ENCODE peak calls at places on chromosomes 13 and 19, in eight cellular contexts. X is PC-3, H is upper lobe of right lung, T is ascending aorta, L is AG10803, Y is small intestine, I is H1, D is pancreas. V is an unnamed sample.

GRCh38 chr13:35881360-35881759 is 249.8 kb downstream of the DCLK1 start:
- DNase-seq in X (no peak), H (no peak), T (no peak), L (peak), Y (no peak), I (no peak), D (no peak), V (no peak)

GRCh38 chr13:98173431-98173921 is 3.6 kb downstream of the RNF113B start:
- DNase-seq in X (peak), H (no peak), T (no peak), L (peak), Y (no peak), I (no peak), D (no peak), V (no peak)

GRCh38 chr13:111396457-111396856 is 76.0 kb downstream of the TEX29 start:
- DNase-seq in X (no peak), H (no peak), T (no peak), L (no peak), Y (no peak), I (no peak), D (no peak), V (no peak)

GRCh38 chr19:45632468-45633196 is 6.6 kb downstream of the EML2 start:
- DNase-seq in X (peak), H (peak), T (no peak), L (peak), Y (peak), I (no peak), D (no peak), V (no peak)

GRCh38 chr13:27997904-27998522 is 9.5 kb upstream of the URAD start:
- DNase-seq in X (peak), H (peak), T (no peak), L (peak), Y (peak), I (no peak), D (no peak), V (no peak)

GRCh38 chr13:57820924-57821323 is 189.4 kb downstream of the PCDH17 start:
- DNase-seq in X (no peak), H (no peak), T (no peak), L (no peak), Y (no peak), I (no peak), D (no peak), V (no peak)

GRCh38 chr13:99796175-99796819 is 175.3 kb downstream of the ZIC5 start:
- DNase-seq in X (peak), H (no peak), T (no peak), L (peak), Y (no peak), I (no peak), D (no peak), V (no peak)

GRCh38 chr19:33171916-33172359 is 22.2 kb upstream of the LRP3 start:
- DNase-seq in X (peak), H (no peak), T (no peak), L (peak), Y (no peak), I (no peak), D (no peak), V (no peak)

GRCh38 chr19:44635581-44636438 is 7.9 kb upstream of the PVR start:
- DNase-seq in X (peak), H (no peak), T (no peak), L (peak), Y (no peak), I (no peak), D (no peak), V (no peak)

GRCh38 chr13:23433171-23434153 is at the start of gene SACS:
- DNase-seq in X (peak), H (no peak), T (no peak), L (peak), Y (no peak), I (peak), D (no peak), V (no peak)

GRCh38 chr13:104289400-104289799 is 1223.2 kb upstream of the SLC10A2 start:
- DNase-seq in X (peak), H (no peak), T (no peak), L (no peak), Y (no peak), I (no peak), D (no peak), V (no peak)

GRCh38 chr13:97753942-97754670 is 199.4 kb upstream of the IPO5 start:
- DNase-seq in X (no peak), H (no peak), T (no peak), L (no peak), Y (no peak), I (no peak), D (no peak), V (no peak)

GRCh38 chr19:15195381-15195964 is 5.3 kb downstream of the NOTCH3 start:
- DNase-seq in X (peak), H (peak), T (peak), L (peak), Y (no peak), I (no peak), D (peak), V (no peak)

GRCh38 chr19:16834747-16835146 is 5.5 kb downstream of the SIN3B start:
- DNase-seq in X (peak), H (no peak), T (no peak), L (no peak), Y (no peak), I (no peak), D (no peak), V (no peak)

GRCh38 chr13:27797228-27797624 is 4.9 kb downstream of the GSX1 start:
- DNase-seq in X (peak), H (no peak), T (no peak), L (peak), Y (peak), I (no peak), D (no peak), V (no peak)

GRCh38 chr13:46962286-46962941 is 65.6 kb upstream of the HTR2A start:
- DNase-seq in X (peak), H (no peak), T (no peak), L (peak), Y (no peak), I (no peak), D (no peak), V (no peak)

GRCh38 chr19:3389446-3389778 is 23.0 kb downstream of the NFIC start:
- DNase-seq in X (no peak), H (no peak), T (no peak), L (no peak), Y (no peak), I (no peak), D (no peak), V (no peak)

GRCh38 chr19:29590278-29590677 is 15.8 kb upstream of the POP4 start:
- DNase-seq in X (no peak), H (no peak), T (no peak), L (no peak), Y (no peak), I (no peak), D (no peak), V (no peak)

GRCh38 chr19:23415561-23416191 is 20.4 kb upstream of the ZNF91 start:
- DNase-seq in X (no peak), H (peak), T (no peak), L (no peak), Y (peak), I (peak), D (no peak), V (no peak)

GRCh38 chr19:33052352-33052972 is 12.2 kb downstream of the RHPN2 start:
- DNase-seq in X (peak), H (no peak), T (no peak), L (peak), Y (peak), I (no peak), D (no peak), V (no peak)

GRCh38 chr13:42594577-42595571 is 20.9 kb downstream of the TNFSF11 start:
- DNase-seq in X (peak), H (no peak), T (no peak), L (peak), Y (peak), I (no peak), D (no peak), V (no peak)

GRCh38 chr19:18856385-18857126 is 24.8 kb downstream of the UPF1 start:
- DNase-seq in X (peak), H (no peak), T (no peak), L (peak), Y (no peak), I (no peak), D (no peak), V (no peak)

GRCh38 chr13:102729560-102730275 is 34.9 kb upstream of the METTL21C start:
- DNase-seq in X (peak), H (no peak), T (no peak), L (no peak), Y (peak), I (no peak), D (no peak), V (no peak)

GRCh38 chr13:113653264-113654174 is 4.5 kb downstream of the ATP4B start:
- DNase-seq in X (peak), H (peak), T (no peak), L (no peak), Y (no peak), I (no peak), D (no peak), V (no peak)

GRCh38 chr19:23801798-23802197 is 43.1 kb upstream of the ZNF681 start:
- DNase-seq in X (no peak), H (no peak), T (no peak), L (no peak), Y (no peak), I (no peak), D (no peak), V (no peak)

DNA sequence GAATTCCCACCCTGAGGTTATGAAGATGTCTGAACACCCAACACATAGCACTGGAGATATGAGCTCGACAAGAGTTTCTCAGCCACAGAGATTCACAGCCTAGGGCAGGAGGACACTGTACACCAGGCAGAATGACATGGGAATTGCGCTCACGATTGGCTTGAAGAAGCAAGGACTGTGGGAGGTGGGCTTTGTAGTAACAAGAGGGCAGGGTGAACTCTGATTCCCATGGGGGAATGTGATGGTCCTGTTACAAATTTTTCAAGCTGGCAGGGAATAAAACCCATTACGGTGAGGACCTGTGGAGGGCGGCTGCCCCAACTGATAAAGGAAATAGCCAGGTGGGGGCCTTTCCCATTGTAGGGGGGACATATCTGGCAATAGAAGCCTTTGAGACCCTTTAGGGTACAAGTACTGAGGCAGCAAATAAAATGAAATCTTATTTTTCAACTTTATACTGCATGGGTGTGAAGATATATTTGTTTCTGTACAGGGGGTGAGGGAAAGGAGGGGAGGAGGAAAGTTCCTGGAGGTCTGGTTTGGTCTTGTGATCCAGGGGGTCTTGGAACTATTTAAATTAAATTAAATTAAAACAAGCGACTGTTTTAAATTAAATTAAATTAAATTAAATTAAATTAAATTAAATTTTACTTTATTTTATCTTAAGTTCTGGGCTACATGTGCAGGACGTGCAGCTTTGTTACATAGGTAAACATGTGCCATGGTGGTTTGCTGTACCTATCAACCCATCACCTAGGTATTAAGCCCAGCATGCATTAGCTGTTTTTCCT is 7.0 kb downstream of the KLK3 start:
- DNase-seq in X (no peak), H (no peak), T (no peak), L (no peak), Y (no peak), I (no peak), D (no peak), V (no peak)
- H3K4me3 ChIP-seq in X (no peak), H (no peak), T (no peak), L (no peak), Y (no peak), I (no peak), D (no peak), V (no peak)

GRCh38 chr19:21789761-21790160 is 22.4 kb upstream of the ZNF100 start:
- DNase-seq in X (no peak), H (no peak), T (no peak), L (no peak), Y (no peak), I (no peak), D (no peak), V (no peak)

DNA sequence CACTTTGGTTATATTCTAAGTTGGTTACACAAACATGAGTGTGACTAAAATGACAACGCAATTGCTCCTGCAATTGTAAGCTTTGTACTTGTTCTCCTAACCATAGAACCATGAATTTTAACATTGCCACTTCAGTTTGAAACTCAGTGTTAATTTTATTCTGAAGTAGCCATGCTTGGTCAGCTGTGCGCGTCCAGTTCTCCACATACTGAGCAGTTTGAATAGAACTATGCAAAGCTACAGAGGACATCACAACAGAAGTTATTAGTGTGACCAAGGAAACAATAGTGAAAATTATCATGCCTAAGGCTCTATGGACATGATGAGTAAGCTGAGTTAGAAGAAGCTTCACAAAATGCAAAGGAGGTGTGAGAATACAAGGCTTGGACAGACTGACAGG is 19.6 kb upstream of the ZNF100 start:
- DNase-seq in X (no peak), H (no peak), T (no peak), L (no peak), Y (no peak), I (no peak), D (no peak), V (no peak)
- H3K4me3 ChIP-seq in X (no peak), H (no peak), T (no peak), L (no peak), Y (no peak), I (no peak), D (no peak), V (no peak)

DNA sequence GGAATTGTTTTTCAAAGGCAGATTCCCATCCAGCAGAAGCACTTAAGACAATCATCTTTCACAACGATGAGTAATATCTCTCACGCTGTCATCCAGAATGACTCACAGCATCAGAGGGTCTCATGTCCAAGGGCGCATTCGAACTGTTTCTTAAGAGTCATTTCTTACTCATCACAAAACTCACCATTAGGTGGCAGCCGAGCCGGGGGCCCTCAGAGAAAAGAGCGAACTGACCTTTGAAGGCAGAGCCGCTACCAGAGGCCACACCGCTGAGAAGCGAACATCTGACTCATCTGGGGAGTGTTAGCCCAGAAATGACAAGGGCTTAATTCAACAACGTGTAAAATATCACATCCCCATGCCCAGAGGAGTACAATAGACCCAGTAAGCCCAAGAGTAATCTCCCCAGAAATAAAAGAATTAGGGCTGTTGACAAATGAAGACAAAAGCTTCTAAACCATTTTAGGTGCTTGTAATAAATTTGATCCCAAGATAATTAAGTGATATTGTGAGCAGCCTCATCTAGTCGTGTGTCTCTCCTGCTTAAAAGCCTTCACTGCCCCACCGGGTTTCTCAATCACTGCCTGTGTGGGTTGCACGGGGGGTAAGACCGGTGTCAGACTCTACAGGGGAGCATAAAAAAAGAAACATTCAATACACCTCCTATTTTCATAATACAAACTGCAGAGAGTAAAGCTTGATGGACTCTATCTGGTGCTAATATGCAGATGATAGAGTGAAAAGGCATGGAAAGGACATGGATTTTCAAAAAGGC is 96.2 kb downstream of the CYSLTR2 start:
- DNase-seq in X (peak), H (peak), T (peak), L (peak), Y (peak), I (peak), D (peak), V (peak)
- H3K4me3 ChIP-seq in X (peak), H (no peak), T (no peak), L (no peak), Y (no peak), I (no peak), D (no peak), V (no peak)

GRCh38 chr13:52739468-52740071 is at the start of gene CNMD:
- DNase-seq in X (no peak), H (no peak), T (no peak), L (no peak), Y (no peak), I (no peak), D (peak), V (no peak)
- H3K4me3 ChIP-seq in X (no peak), H (peak), T (peak), L (no peak), Y (no peak), I (peak), D (no peak), V (no peak)

GRCh38 chr13:76000131-76000530 is 364.0 kb downstream of the LMO7 start:
- DNase-seq in X (no peak), H (no peak), T (no peak), L (no peak), Y (no peak), I (no peak), D (no peak), V (no peak)
- H3K4me3 ChIP-seq in X (no peak), H (no peak), T (no peak), L (no peak), Y (no peak), I (no peak), D (no peak), V (no peak)

GRCh38 chr19:2166741-2167738 is 3.3 kb downstream of the DOT1L start:
- DNase-seq in X (peak), H (peak), T (peak), L (peak), Y (peak), I (no peak), D (peak), V (no peak)
- H3K4me3 ChIP-seq in X (peak), H (no peak), T (no peak), L (peak), Y (no peak), I (no peak), D (no peak), V (no peak)

GRCh38 chr13:30880151-30880551 is 25.9 kb upstream of the MEDAG start:
- DNase-seq in X (no peak), H (no peak), T (no peak), L (peak), Y (no peak), I (no peak), D (no peak), V (no peak)
- H3K4me3 ChIP-seq in X (no peak), H (no peak), T (no peak), L (no peak), Y (no peak), I (no peak), D (no peak), V (no peak)

V was measured in effector memory CD4-positive, alpha-beta T cell.